ENCODE peak calls at places on chromosomes 4 and X, in five cellular contexts. M, R, C, U and Q are unnamed samples. For H3K4me1, the result is how much of the 10 kb centered on the place peaks cover.

GRCh38 chr4:75821966-75822365 is 80.3 kb downstream of the PPEF2 start:
- DNase-seq in R (no peak), U (peak), C (no peak), M (no peak), Q (no peak)

GRCh38 chrX:2831471-2832228 is 2.9 kb downstream of the GYG2 start:
- DNase-seq in R (no peak), C (no peak), M (no peak), U (no peak), Q (no peak)

GRCh38 chr4:23685481-23685880 is 204.4 kb downstream of the PPARGC1A start:
- DNase-seq in R (no peak), M (no peak), U (no peak), C (no peak), Q (no peak)

GRCh38 chrX:43840265-43840664 is 42.0 kb downstream of the MAOB start:
- DNase-seq in U (peak), M (no peak), R (no peak), C (no peak), Q (no peak)

GRCh38 chr4:31545755-31546154 is 825.6 kb downstream of the PCDH7 start:
- DNase-seq in U (no peak), C (no peak), M (no peak), R (no peak), Q (no peak)

GRCh38 chr4:181504846-181505374 is 738.3 kb upstream of the TENM3 start:
- DNase-seq in C (no peak), U (no peak), M (no peak), R (no peak), Q (no peak)

GRCh38 chr4:90025248-90025647 is 101.9 kb upstream of the CCSER1 start:
- DNase-seq in C (no peak), R (no peak), M (no peak), U (peak), Q (no peak)

GRCh38 chr4:43132010-43132582 is 239.6 kb downstream of the GRXCR1 start:
- DNase-seq in C (peak), R (no peak), U (peak), M (no peak), Q (peak)

GRCh38 chrX:30735839-30736238 is 82.6 kb downstream of the GK start:
- DNase-seq in C (peak), M (peak), R (no peak), U (peak), Q (no peak)

GRCh38 chrX:120270567-120270966 is 20.0 kb downstream of the ZBTB33 start:
- DNase-seq in U (no peak), M (no peak), R (no peak), C (no peak), Q (no peak)

GRCh38 chr4:112296949-112297483 is at the start of gene ALPK1:
- DNase-seq in U (peak), M (no peak), R (no peak), C (no peak), Q (no peak)

GRCh38 chrX:10769165-10769564 is 148.8 kb upstream of the MID1 start:
- DNase-seq in U (peak), M (no peak), R (no peak), C (no peak), Q (no peak)

GRCh38 chrX:19670854-19671620 is 155.7 kb upstream of the MAP3K15 start:
- DNase-seq in U (peak), M (no peak), C (no peak), R (no peak), Q (no peak)

GRCh38 chrX:107483976-107484726 is 34.7 kb downstream of the FRMPD3 start:
- DNase-seq in C (no peak), M (no peak), R (no peak), U (no peak), Q (peak)

GRCh38 chr4:37827030-37827705 is 682 bp downstream of the PGM2 start:
- DNase-seq in C (peak), R (peak), U (no peak), M (no peak), Q (no peak)

GRCh38 chr4:21327976-21328700 is 620.4 kb downstream of the KCNIP4 start:
- DNase-seq in M (no peak), U (no peak), C (no peak), R (no peak), Q (no peak)

GRCh38 chrX:7083468-7084396 is 63.8 kb upstream of the STS start:
- DNase-seq in R (no peak), M (no peak), U (peak), C (no peak), Q (no peak)

GRCh38 chr4:26263165-26263564 is 57.6 kb upstream of the RBPJ start:
- DNase-seq in R (no peak), C (no peak), U (peak), M (no peak), Q (no peak)

GRCh38 chrX:76428243-76429130 is 977 bp downstream of the MAGEE1 start:
- DNase-seq in M (no peak), R (no peak), C (peak), U (no peak), Q (peak)

GRCh38 chrX:143455045-143455444 is 62.2 kb downstream of the SPANXN3 start:
- DNase-seq in U (no peak), R (no peak), C (no peak), M (no peak), Q (no peak)

GRCh38 chr4:183637461-183637860 is 21.5 kb downstream of the RWDD4 start:
- DNase-seq in U (no peak), R (no peak), C (no peak), M (no peak), Q (no peak)

GRCh38 chr4:4781936-4782754 is 77.3 kb upstream of the MSX1 start:
- DNase-seq in U (no peak), C (no peak), R (no peak), M (no peak), Q (peak)

GRCh38 chr4:25367004-25367621 is 9.9 kb upstream of the ANAPC4 start:
- DNase-seq in M (no peak), U (peak), C (no peak), R (no peak), Q (no peak)

GRCh38 chr4:105059337-105059736 is 87.3 kb upstream of the TET2 start:
- DNase-seq in M (no peak), R (no peak), C (no peak), U (no peak), Q (no peak)

GRCh38 chr4:87843936-87844335 is 11.2 kb downstream of the MEPE start:
- DNase-seq in M (no peak), C (no peak), R (no peak), U (peak), Q (no peak)

GRCh38 chrX:135522878-135523693 is 2.6 kb downstream of the INTS6L start:
- DNase-seq in C (no peak), M (no peak), R (no peak), U (no peak), Q (peak)

GRCh38 chr4:138404801-138405200 is 162.7 kb upstream of the SLC7A11 start:
- DNase-seq in C (no peak), M (no peak), U (no peak), R (no peak), Q (no peak)

GRCh38 chrX:20271730-20272129 is 5.0 kb upstream of the RPS6KA3 start:
- DNase-seq in M (no peak), U (no peak), C (no peak), R (no peak), Q (no peak)

DNA sequence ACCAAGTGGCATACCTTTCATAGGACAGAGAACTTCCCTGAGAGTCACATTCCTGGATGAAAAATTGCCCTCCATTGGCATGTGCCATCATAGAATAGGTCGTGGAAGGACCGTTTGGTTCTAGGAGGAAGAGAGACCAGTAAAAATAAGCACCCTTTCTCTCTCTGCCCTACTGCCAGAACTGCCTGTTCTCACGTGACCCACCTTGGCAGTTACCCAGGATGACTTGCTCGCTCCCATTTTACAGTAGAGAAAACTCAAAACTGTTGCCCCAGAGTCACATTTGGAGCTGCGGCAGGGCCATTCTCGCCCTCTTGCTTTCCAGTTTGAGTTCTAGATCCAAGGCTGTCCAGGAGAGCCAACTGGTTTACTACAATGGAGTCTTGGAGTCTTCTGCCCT is 1.1 kb upstream of the NLGN3 start:
- DNase-seq in U (no peak), M (no peak), R (no peak), C (peak), Q (peak)
- TF ChIP-seq POLR2A in U (no peak), M (no peak), R (no peak), C (no peak), Q (no peak)

GRCh38 chr4:156784970-156785369 is 186.6 kb downstream of the PDGFC start:
- DNase-seq in M (no peak), U (no peak), C (no peak), R (no peak), Q (no peak)

GRCh38 chr4:156790866-156791265 is 180.7 kb downstream of the PDGFC start:
- DNase-seq in U (no peak), R (no peak), M (no peak), C (no peak), Q (no peak)

GRCh38 chr4:156788782-156789181 is 182.8 kb downstream of the PDGFC start:
- DNase-seq in C (no peak), R (no peak), U (no peak), M (no peak), Q (no peak)

GRCh38 chr4:156783963-156784362 is 187.6 kb downstream of the PDGFC start:
- DNase-seq in M (no peak), R (no peak), U (no peak), C (no peak), Q (no peak)

DNA sequence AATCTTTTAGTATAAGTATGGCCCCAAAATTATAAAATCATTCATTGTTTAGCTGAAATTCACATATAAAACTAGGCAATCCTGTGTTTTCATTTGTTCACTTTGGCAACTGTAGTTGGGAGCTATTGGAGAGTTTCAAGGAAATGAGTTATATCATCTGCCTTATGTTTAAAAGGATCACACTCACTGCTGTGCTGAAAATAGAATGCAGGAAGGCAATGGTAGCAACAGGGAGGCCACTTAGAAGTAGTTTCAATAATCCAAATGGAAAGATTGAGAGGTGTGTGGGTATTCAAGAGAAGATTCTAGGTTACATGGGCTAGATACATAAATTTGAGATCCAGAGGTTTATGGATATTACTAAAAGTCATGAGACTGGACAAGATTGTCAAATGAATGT is 184.9 kb downstream of the PDGFC start:
- DNase-seq in R (no peak), M (no peak), U (no peak), C (no peak), Q (no peak)
- H3K4me1 ChIP-seq in R (under half), M (under half), U (under half), C (under half), Q (under half)

DNA sequence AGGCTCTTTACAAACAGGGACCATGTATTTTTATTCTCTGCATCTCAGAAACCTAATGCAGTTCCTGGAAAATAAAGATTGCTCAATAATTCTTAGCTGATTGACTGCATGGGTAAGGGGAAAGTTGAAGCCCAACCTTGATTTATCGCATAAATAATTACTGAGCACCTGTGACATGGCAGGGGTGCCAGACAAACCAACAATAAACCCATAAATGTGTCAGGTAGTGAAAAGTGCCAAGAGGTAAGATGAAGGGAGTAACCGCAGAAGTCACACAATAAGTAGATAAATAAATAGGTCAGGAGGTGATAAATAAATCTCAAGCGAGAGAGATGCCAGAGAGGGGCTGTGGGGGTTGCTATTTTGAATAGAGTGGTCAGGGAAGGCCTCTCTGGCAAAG is 20.1 kb upstream of the AP1S2 start:
- DNase-seq in U (no peak), R (no peak), M (no peak), C (no peak), Q (no peak)
- TF ChIP-seq EP300 in U (no peak), R (no peak), M (no peak), C (no peak), Q (no peak)

GRCh38 chr4:57193996-57194675 is 84.0 kb upstream of the IGFBP7 start:
- DNase-seq in M (no peak), R (no peak), C (no peak), U (no peak), Q (no peak)

GRCh38 chr4:57193164-57193810 is 83.1 kb upstream of the IGFBP7 start:
- DNase-seq in U (no peak), C (no peak), R (no peak), M (no peak), Q (no peak)

GRCh38 chr4:57191523-57192034 is 81.4 kb upstream of the IGFBP7 start:
- DNase-seq in C (no peak), U (no peak), R (no peak), M (peak), Q (no peak)

GRCh38 chr4:57199267-57199666 is 89.1 kb upstream of the IGFBP7 start:
- DNase-seq in R (no peak), M (no peak), C (no peak), U (no peak), Q (no peak)

DNA sequence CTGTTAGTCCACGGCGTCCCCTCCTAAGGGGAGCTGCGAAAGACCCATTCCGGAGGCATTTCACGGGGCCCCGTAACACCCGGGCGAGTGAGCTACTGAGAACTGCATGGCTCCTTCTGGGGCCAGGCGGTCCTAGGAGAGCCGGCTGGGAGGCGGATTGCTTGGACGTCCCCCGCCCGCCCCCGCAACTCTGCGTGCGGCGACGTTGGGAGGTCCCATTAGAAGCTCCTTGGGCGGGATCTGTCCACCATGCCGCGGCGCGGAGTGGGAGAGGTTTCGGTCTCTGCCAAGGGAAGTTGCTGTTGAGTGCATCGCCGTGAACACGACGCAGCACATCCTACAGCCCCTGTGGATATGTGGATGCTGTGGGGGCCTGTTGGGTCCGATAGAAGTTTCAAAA is 85.4 kb upstream of the IGFBP7 start:
- DNase-seq in C (no peak), M (no peak), R (no peak), U (no peak), Q (no peak)
- TF ChIP-seq POLR2A in C (no peak), M (no peak), R (no peak), U (no peak), Q (no peak)

GRCh38 chr4:123602007-123602406 is 205.4 kb downstream of the SPRY1 start:
- DNase-seq in C (no peak), U (no peak), M (no peak), R (no peak), Q (no peak)
- H3K4me1 ChIP-seq in C (under half), U (under half), M (under half), R (under half), Q (under half)

DNA sequence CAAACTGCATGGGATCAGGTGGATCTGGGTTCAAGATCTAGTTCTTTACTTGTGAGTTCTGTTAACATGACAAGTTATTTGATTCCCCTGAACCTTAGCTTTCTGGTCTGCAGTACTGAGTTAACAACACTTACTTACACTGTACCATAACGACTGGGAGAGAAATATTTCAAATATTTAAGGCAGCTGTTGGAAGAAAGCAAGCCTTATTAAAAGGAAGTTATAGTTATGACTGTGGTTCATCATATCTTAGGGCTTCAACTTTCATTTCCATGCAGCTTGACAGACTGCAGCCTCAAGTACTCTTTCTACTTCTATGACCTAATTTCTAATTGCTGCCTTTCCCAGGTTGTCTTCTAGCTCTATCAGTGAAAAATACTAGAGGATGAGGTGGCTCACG is 40.0 kb upstream of the PDGFRA start:
- DNase-seq in U (no peak), M (no peak), R (no peak), C (no peak), Q (no peak)
- TF ChIP-seq EP300 in U (no peak), M (no peak), R (no peak), C (no peak), Q (no peak)

GRCh38 chrX:129932137-129932791 is 26.3 kb downstream of the UTP14A start:
- DNase-seq in M (peak), U (peak), C (peak), R (peak), Q (peak)

GRCh38 chrX:129933700-129934099 is 27.7 kb downstream of the UTP14A start:
- DNase-seq in U (no peak), R (no peak), C (no peak), M (no peak), Q (no peak)

GRCh38 chrX:129932792-129933321 is 26.9 kb downstream of the UTP14A start:
- DNase-seq in M (no peak), R (no peak), C (no peak), U (peak), Q (peak)

GRCh38 chrX:129930941-129931410 is 25.0 kb downstream of the UTP14A start:
- DNase-seq in M (no peak), R (no peak), C (no peak), U (no peak), Q (no peak)

GRCh38 chrX:129931411-129932136 is 25.6 kb downstream of the UTP14A start:
- DNase-seq in R (peak), C (peak), U (peak), M (peak), Q (peak)
- TF ChIP-seq POLR2A in R (no peak), C (no peak), U (peak), M (no peak), Q (no peak)

DNA sequence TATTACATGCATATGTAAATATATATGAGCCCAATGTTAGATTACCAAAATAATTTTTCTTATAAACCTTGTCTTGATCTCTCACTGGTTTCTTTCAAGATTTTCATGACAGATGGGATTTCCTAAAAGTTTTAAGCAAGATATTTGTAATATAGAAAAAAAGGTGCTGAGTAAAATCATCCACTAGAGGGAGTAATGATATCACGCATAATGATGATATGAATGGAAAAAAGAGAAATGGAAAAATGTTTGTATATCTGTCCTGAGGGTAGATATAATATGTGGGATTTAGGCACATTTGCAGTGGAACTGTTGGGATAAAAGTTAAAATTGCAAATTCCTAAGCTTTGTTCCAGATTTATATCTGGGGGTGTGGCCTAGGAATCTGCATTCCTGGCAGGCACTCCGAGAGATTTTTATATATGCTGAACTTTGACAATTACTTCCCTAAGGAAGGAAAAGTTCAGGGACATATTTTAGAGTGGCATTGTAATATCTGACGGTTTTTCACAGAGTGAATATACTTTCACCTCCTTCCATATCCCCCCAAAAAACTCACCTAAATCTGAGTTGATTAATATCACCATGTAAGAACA is 60.5 kb downstream of the TMA16 start:
- DNase-seq in M (no peak), C (no peak), U (no peak), R (no peak), Q (no peak)
- H3K4me1 ChIP-seq in M (under half), C (under half), U (under half), R (under half), Q (under half)

GRCh38 chr4:108953941-108954340 is 191.1 kb upstream of the ETNPPL start:
- DNase-seq in R (no peak), M (no peak), U (no peak), C (no peak), Q (no peak)

GRCh38 chr4:108950158-108950915 is 187.5 kb upstream of the ETNPPL start:
- DNase-seq in R (no peak), C (no peak), M (no peak), U (no peak), Q (no peak)

GRCh38 chr4:108959497-108959896 is 196.6 kb upstream of the ETNPPL start:
- DNase-seq in U (no peak), M (no peak), R (no peak), C (no peak), Q (no peak)

DNA sequence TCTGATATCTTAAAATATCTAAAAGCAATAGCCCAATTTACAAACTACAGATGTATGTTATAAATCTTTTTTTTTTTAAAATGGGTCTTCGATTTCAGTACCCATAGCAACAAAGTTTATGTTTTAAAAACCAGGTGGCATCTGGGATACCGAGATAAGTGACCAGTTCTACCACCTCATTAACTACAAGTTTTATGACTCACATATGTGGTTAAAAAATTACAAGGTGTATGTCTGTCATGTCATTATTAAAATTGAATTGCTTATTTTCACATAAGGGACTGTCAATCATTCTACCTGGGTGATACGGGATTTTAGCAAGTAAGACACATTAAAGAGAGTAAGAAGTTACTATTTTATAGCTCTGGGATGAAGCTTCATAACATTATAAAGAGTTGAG is 192.0 kb upstream of the ETNPPL start:
- DNase-seq in M (no peak), C (no peak), R (no peak), U (no peak), Q (no peak)
- TF ChIP-seq EP300 in M (no peak), C (no peak), R (no peak), U (no peak), Q (no peak)